ENCODE peak calls at places on chromosomes 12 and 14, in nine cellular contexts. X is endothelial cell, N is A549, G is HFF-Myc, I is choroid plexus epithelial cell, O is Calu3, Q is SK-N-SH, U is GM10248, Y is ovary. C is an unnamed sample.

GRCh38 chr12:27198036-27198435 is 46.0 kb upstream of the STK38L start:
- DNase-seq in X (no peak), N (no peak), G (no peak), I (no peak), O (no peak), Q (no peak), U (no peak), Y (no peak), C (no peak)

GRCh38 chr14:90580381-90581335 is 183.8 kb downstream of the CALM1 start:
- DNase-seq in X (no peak), N (no peak), G (peak), I (peak), O (no peak), Q (peak), U (no peak), Y (no peak), C (no peak)

GRCh38 chr12:93322784-93323183 is 54.9 kb upstream of the NUDT4 start:
- DNase-seq in X (no peak), N (peak), G (no peak), I (peak), O (no peak), Q (no peak), U (no peak), Y (no peak), C (peak)

GRCh38 chr12:42794811-42795210 is 205.3 kb upstream of the PRICKLE1 start:
- DNase-seq in X (no peak), N (no peak), G (no peak), I (no peak), O (no peak), Q (no peak), U (no peak), Y (no peak), C (peak)

GRCh38 chr12:72295744-72296143 is 23.6 kb downstream of the TRHDE start:
- DNase-seq in X (no peak), N (no peak), G (no peak), I (peak), O (no peak), Q (no peak), U (no peak), Y (no peak), C (no peak)

GRCh38 chr12:51868821-51869489 is 18.9 kb upstream of the ANKRD33 start:
- DNase-seq in X (no peak), N (no peak), G (no peak), I (no peak), O (no peak), Q (peak), U (no peak), Y (peak), C (no peak)

GRCh38 chr14:21724115-21724973 is 50.7 kb upstream of the OR4E1 start:
- DNase-seq in X (no peak), N (no peak), G (no peak), I (no peak), O (no peak), Q (no peak), U (no peak), Y (no peak), C (no peak)

GRCh38 chr14:98966021-98966420 is 306.0 kb downstream of the BCL11B start:
- DNase-seq in X (no peak), N (no peak), G (no peak), I (no peak), O (no peak), Q (no peak), U (no peak), Y (no peak), C (no peak)

GRCh38 chr12:96235497-96235826 is 41.3 kb downstream of the ELK3 start:
- DNase-seq in X (no peak), N (peak), G (no peak), I (no peak), O (no peak), Q (no peak), U (no peak), Y (no peak), C (no peak)

GRCh38 chr12:121872546-121873223 is 14.0 kb upstream of the HPD start:
- DNase-seq in X (no peak), N (no peak), G (peak), I (peak), O (no peak), Q (peak), U (no peak), Y (peak), C (peak)

GRCh38 chr14:106491851-106492250 is 965.5 kb downstream of the TMEM121 start:
- DNase-seq in X (no peak), N (peak), G (no peak), I (peak), O (no peak), Q (no peak), U (no peak), Y (no peak), C (no peak)

GRCh38 chr14:32896979-32897723 is 41.5 kb upstream of the NPAS3 start:
- DNase-seq in X (no peak), N (no peak), G (no peak), I (peak), O (no peak), Q (no peak), U (no peak), Y (no peak), C (no peak)

GRCh38 chr12:124624823-124625222 is 57.4 kb upstream of the NCOR2 start:
- DNase-seq in X (no peak), N (no peak), G (no peak), I (no peak), O (no peak), Q (no peak), U (no peak), Y (no peak), C (no peak)

GRCh38 chr12:7498832-7499231 is 4.7 kb downstream of the CD163 start:
- DNase-seq in X (no peak), N (no peak), G (peak), I (peak), O (no peak), Q (no peak), U (no peak), Y (no peak), C (no peak)

GRCh38 chr12:109679716-109680520 is 33.7 kb upstream of the FAM222A start:
- DNase-seq in X (no peak), N (no peak), G (no peak), I (no peak), O (no peak), Q (no peak), U (no peak), Y (no peak), C (no peak)

GRCh38 chr14:90717916-90718315 is 98.3 kb downstream of the TTC7B start:
- DNase-seq in X (no peak), N (no peak), G (peak), I (peak), O (no peak), Q (no peak), U (no peak), Y (no peak), C (no peak)

GRCh38 chr12:120538281-120539156 is 4.4 kb downstream of the RNF10 start:
- DNase-seq in X (no peak), N (peak), G (no peak), I (peak), O (peak), Q (peak), U (no peak), Y (no peak), C (peak)

GRCh38 chr12:74641694-74642093 is 104.1 kb downstream of the ATXN7L3B start:
- DNase-seq in X (no peak), N (no peak), G (no peak), I (no peak), O (no peak), Q (no peak), U (no peak), Y (no peak), C (no peak)

GRCh38 chr12:56808954-56809353 is 45.8 kb downstream of the HSD17B6 start:
- DNase-seq in X (no peak), N (no peak), G (no peak), I (peak), O (no peak), Q (no peak), U (no peak), Y (no peak), C (peak)

GRCh38 chr12:98645572-98646067 is 530 bp downstream of the APAF1 start:
- DNase-seq in X (no peak), N (peak), G (no peak), I (peak), O (peak), Q (no peak), U (peak), Y (no peak), C (peak)

GRCh38 chr14:46940600-46940999 is 289.0 kb upstream of the RPL10L start:
- DNase-seq in X (no peak), N (no peak), G (no peak), I (no peak), O (no peak), Q (no peak), U (no peak), Y (no peak), C (no peak)

GRCh38 chr14:34051966-34052657 is 101.2 kb upstream of the EGLN3 start:
- DNase-seq in X (no peak), N (peak), G (peak), I (peak), O (peak), Q (no peak), U (peak), Y (no peak), C (peak)

GRCh38 chr12:69196302-69197288 is 42.8 kb upstream of the CPSF6 start:
- DNase-seq in X (no peak), N (peak), G (no peak), I (peak), O (peak), Q (no peak), U (no peak), Y (no peak), C (peak)
- TF ChIP-seq CTCF in X (no peak), N (peak), G (peak), I (peak), O (peak), Q (peak), U (peak), Y (no peak), C (peak)

DNA sequence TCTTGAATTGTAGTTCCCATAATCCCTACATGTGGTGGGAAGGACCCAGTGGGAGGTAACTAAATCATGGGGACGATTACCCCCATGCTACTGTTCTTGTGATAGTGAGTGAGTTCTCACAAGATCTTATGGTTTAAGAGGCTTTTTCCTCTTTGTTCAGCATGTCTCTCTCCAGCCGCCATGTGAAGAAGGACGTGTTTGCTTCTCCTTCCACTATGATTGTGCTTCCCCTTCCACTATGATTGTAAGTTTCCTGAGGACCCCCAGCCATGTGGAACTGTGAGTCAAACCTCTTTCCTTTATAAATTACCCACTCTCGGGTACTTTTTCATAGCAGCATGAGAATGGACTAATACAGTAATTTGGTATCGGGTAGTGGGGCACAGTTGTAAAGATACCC is 97.3 kb downstream of the PPP1R12A start:
- DNase-seq in X (no peak), N (no peak), G (no peak), I (no peak), O (no peak), Q (no peak), U (no peak), Y (no peak), C (no peak)
- TF ChIP-seq CTCF in X (no peak), N (no peak), G (no peak), I (no peak), O (no peak), Q (no peak), U (no peak), Y (no peak), C (no peak)

GRCh38 chr12:30450226-30450625 is 245.4 kb downstream of the IPO8 start:
- DNase-seq in X (no peak), N (no peak), G (no peak), I (no peak), O (no peak), Q (no peak), U (no peak), Y (no peak), C (no peak)
- TF ChIP-seq CTCF in X (no peak), N (no peak), G (no peak), I (no peak), O (no peak), Q (no peak), U (no peak), Y (no peak), C (no peak)

GRCh38 chr12:45745861-45746277 is 16.4 kb downstream of the ARID2 start:
- DNase-seq in X (no peak), N (peak), G (no peak), I (peak), O (no peak), Q (peak), U (no peak), Y (no peak), C (peak)
- TF ChIP-seq CTCF in X (peak), N (peak), G (peak), I (peak), O (no peak), Q (peak), U (peak), Y (no peak), C (no peak)

DNA sequence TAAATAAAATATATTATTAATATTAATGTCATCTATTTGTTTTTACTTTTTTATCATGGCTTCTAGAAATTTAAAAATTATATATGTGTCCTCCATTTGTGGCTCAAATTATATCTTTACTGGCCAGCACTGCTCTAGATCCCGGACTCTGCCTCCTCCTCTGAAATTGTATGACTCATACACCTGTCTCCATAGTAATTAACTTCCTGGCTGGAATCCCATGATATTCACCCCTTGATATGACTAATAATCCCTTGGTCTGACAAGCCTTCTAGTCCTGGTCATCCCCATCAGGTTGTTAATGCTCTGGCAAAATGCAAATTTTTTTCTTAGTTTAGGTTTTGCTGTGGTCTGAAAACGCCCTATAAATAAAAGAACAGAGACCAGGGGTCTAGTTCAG is 116.2 kb downstream of the BMP4 start:
- DNase-seq in X (no peak), N (peak), G (no peak), I (peak), O (peak), Q (no peak), U (no peak), Y (no peak), C (peak)
- TF ChIP-seq CTCF in X (no peak), N (no peak), G (no peak), I (no peak), O (no peak), Q (no peak), U (no peak), Y (no peak), C (no peak)

DNA sequence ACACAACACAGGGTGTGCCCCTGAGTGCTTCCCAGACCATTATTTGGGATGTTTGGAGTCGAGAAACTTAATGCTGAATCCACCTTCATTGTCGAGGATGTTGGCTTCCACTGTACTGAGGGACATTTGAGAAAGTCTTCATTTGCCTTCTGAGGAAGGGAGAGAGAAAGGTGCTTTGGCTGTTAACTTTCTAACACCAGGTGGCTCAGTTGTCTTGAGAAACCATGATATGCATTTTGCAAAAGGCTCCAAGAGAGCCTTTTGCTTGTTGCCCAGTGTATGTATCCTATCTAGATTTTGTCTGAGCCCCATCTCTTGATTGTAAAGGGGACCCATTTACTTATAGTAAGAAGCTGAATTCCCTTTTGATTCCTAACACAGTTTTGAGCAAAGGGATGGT is 28.6 kb upstream of the NRXN3 start:
- DNase-seq in X (no peak), N (no peak), G (no peak), I (no peak), O (no peak), Q (no peak), U (no peak), Y (no peak), C (peak)
- TF ChIP-seq CTCF in X (no peak), N (no peak), G (no peak), I (no peak), O (no peak), Q (no peak), U (no peak), Y (no peak), C (peak)

DNA sequence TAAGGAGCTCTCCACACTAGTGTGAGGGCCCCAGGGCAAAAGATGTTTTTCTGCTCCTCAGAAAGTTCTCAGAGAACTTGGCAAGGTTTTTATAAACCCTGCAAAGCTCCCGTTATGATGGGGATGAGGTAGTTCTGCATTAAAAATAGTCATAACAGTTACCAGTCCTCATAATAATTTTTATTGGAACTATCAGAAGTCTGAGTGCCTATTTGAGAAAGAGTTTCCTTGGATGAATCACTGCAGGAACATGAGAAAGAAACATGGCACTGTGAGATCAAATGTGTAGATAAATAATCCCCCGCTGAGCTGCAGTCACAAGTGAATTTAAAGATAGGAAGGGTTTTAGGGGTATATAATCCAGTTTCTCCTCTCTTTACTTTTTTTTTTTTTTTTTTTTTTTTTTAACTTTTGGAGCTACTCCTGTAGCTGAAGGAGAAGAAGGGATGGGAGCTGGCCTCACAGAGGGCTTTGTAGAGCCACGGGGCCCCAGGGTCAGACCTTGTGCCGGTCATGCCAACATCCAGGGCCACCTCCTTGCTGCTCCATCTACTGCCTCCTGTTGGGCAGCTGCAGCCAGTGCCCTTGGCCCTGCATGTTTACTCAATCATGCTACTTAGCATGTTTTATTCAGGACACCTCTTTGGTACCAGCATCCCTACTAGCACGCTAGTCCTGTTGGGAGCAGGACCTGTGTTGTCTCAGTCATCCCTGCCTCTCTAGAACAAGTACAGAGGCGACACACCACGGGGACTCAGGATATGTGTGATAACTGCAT is 39.5 kb downstream of the EVL start:
- DNase-seq in X (no peak), N (no peak), G (peak), I (peak), O (no peak), Q (no peak), U (no peak), Y (peak), C (no peak)
- TF ChIP-seq CTCF in X (no peak), N (no peak), G (peak), I (peak), O (no peak), Q (peak), U (peak), Y (no peak), C (no peak)

DNA sequence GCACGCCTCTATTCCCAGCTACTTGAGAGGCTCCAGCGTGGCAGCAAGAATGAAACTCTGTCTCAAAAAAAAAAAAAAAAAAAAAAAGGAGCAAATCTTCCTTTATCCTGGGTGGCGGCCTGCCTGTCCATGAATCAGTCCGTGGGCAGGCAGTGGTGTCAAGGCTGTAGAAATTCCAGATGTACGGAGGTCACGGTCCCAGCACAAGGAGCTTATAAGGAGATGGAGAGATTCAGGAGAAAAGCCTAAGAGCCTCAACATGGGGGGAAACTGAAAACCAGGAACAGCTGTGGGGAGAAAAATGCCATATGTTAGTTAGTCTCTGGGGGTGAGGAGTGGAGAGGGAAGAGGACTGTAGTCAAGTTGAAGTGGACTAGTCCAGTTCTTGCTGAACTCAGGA is 130.5 kb upstream of the CRY1 start:
- DNase-seq in X (no peak), N (peak), G (no peak), I (peak), O (no peak), Q (no peak), U (no peak), Y (no peak), C (no peak)
- TF ChIP-seq CTCF in X (no peak), N (no peak), G (no peak), I (no peak), O (no peak), Q (peak), U (no peak), Y (no peak), C (no peak)

C was measured in epithelial cell of esophagus.